ENCODE peak calls at places on chromosomes 16 and 17, in ten cellular contexts. J, B, K, C, N, X, O, Y, U and Q are unnamed samples.

GRCh38 chr17:57302690-57303089 is 46.4 kb downstream of the MSI2 start:
- DNase-seq in J (no peak), X (no peak), B (no peak), U (no peak), K (no peak), N (no peak), O (no peak), C (no peak), Y (no peak), Q (no peak)

GRCh38 chr17:41315814-41316430 is 412 bp upstream of the KRTAP17-1 start:
- DNase-seq in J (no peak), K (no peak), B (no peak), Y (no peak), U (no peak), C (no peak), O (no peak), N (no peak), X (no peak), Q (no peak)

GRCh38 chr17:68868708-68869107 is 86.5 kb downstream of the ABCA8 start:
- DNase-seq in K (no peak), U (no peak), C (no peak), J (no peak), X (no peak), Y (no peak), B (no peak), O (no peak), N (no peak), Q (no peak)

GRCh38 chr16:58814348-58814801 is 80.3 kb upstream of the GOT2 start:
- DNase-seq in X (peak; percentile 45), Y (peak; percentile 32), O (peak; percentile 15), K (peak; percentile 69), N (no peak), U (peak; percentile 74), B (peak; percentile 29), J (peak; percentile 6), C (peak; percentile 33), Q (no peak)

GRCh38 chr16:2761472-2761871 is 9.0 kb downstream of the SRRM2 start:
- DNase-seq in K (no peak), C (no peak), B (no peak), N (no peak), J (no peak), U (no peak), Y (no peak), O (no peak), X (no peak), Q (no peak)

GRCh38 chr16:4691666-4692412 is 1.5 kb upstream of the NUDT16L1 start:
- DNase-seq in O (no peak), X (no peak), Y (no peak), N (no peak), J (no peak), U (no peak), K (no peak), C (no peak), B (no peak), Q (no peak)

GRCh38 chr16:87487361-87487924 is 5.4 kb downstream of the ZCCHC14 start:
- DNase-seq in C (no peak), O (no peak), X (no peak), K (no peak), J (peak; percentile 13), N (peak; percentile 22), B (peak; percentile 62), U (peak; percentile 21), Y (peak; percentile 26), Q (no peak)

GRCh38 chr17:48722924-48723554 is at the start of gene PRAC2:
- DNase-seq in Y (no peak), B (no peak), J (no peak), N (no peak), X (no peak), U (no peak), O (no peak), C (no peak), K (no peak), Q (no peak)

GRCh38 chr17:5788266-5788900 is 204.1 kb upstream of the NLRP1 start:
- DNase-seq in X (no peak), K (no peak), C (no peak), Y (no peak), J (no peak), B (no peak), N (no peak), U (peak; percentile 66), O (no peak), Q (no peak)

GRCh38 chr17:78112508-78113471 is 15.8 kb downstream of the TMC6 start:
- DNase-seq in U (peak; percentile 87), Y (peak; percentile 81), B (peak; percentile 98), J (no peak), C (peak; percentile 87), N (peak; percentile 69), X (peak; percentile 75), K (peak; percentile 93), O (peak; percentile 78), Q (peak; percentile 68)